ENCODE peak calls at places on chromosomes 7 and 10, in nine cellular contexts. One of them, this sample, is unnamed.

GRCh38 chr7:45181286-45181960 is 23.8 kb downstream of the RAMP3 start:
- DNase-seq in activated T-helper 2 cell treated with anti-CD3 and anti-CD28 coated beads, Interferon-gamma antibody, Interleukin-2, Interleukin-4, amounts not matched to agents 10 μg/mL and 5 μg/mL and 100 μg/mL, durations not matched to agents 14 hours and 24 hours and 36 hours: no peak
- DNase-seq in activated naive CD8-positive, alpha-beta T cell treated with anti-CD3 and anti-CD28 coated beads, Interleukin-2, amount 10 ng/mL, durations not matched to agents 7 days and 5 days: no peak
- DNase-seq in C1 segment of cervical spinal cord: no peak
- DNase-seq in NCI-H1105 treated with DMSO at 0.1 percent for 48 hours: no peak
- DNase-seq in T-helper 9 cell: no peak
- DNase-seq in HEK293T: no peak
- DNase-seq in sigmoid colon: peak; percentile 28
- DNase-seq in MM.1S: no peak
- DNase-seq in this sample: no peak

GRCh38 chr7:19146699-19147098 is 1.5 kb upstream of the FERD3L start:
- DNase-seq in MM.1S: peak; percentile 30
- DNase-seq in NCI-H1105 treated with DMSO at 0.1 percent for 48 hours: no peak
- DNase-seq in activated T-helper 2 cell treated with anti-CD3 and anti-CD28 coated beads, Interferon-gamma antibody, Interleukin-2, Interleukin-4, amounts not matched to agents 10 μg/mL and 5 μg/mL and 100 μg/mL, durations not matched to agents 14 hours and 24 hours and 36 hours: no peak
- DNase-seq in T-helper 9 cell: no peak
- DNase-seq in HEK293T: peak; percentile 11
- DNase-seq in C1 segment of cervical spinal cord: no peak
- DNase-seq in activated naive CD8-positive, alpha-beta T cell treated with anti-CD3 and anti-CD28 coated beads, Interleukin-2, amount 10 ng/mL, durations not matched to agents 7 days and 5 days: no peak
- DNase-seq in sigmoid colon: no peak
- DNase-seq in this sample: no peak

GRCh38 chr10:129769381-129770116 is 194.5 kb downstream of the EBF3 start:
- DNase-seq in activated T-helper 2 cell treated with anti-CD3 and anti-CD28 coated beads, Interferon-gamma antibody, Interleukin-2, Interleukin-4, amounts not matched to agents 10 μg/mL and 5 μg/mL and 100 μg/mL, durations not matched to agents 14 hours and 24 hours and 36 hours: no peak
- DNase-seq in HEK293T: no peak
- DNase-seq in T-helper 9 cell: no peak
- DNase-seq in NCI-H1105 treated with DMSO at 0.1 percent for 48 hours: no peak
- DNase-seq in sigmoid colon: peak; percentile 27
- DNase-seq in activated naive CD8-positive, alpha-beta T cell treated with anti-CD3 and anti-CD28 coated beads, Interleukin-2, amount 10 ng/mL, durations not matched to agents 7 days and 5 days: no peak
- DNase-seq in C1 segment of cervical spinal cord: no peak
- DNase-seq in MM.1S: no peak
- DNase-seq in this sample: no peak

GRCh38 chr10:43077421-43078171 is 727 bp downstream of the RET start:
- DNase-seq in activated naive CD8-positive, alpha-beta T cell treated with anti-CD3 and anti-CD28 coated beads, Interleukin-2, amount 10 ng/mL, durations not matched to agents 7 days and 5 days: no peak
- DNase-seq in HEK293T: peak; percentile 20
- DNase-seq in sigmoid colon: no peak
- DNase-seq in C1 segment of cervical spinal cord: no peak
- DNase-seq in T-helper 9 cell: no peak
- DNase-seq in activated T-helper 2 cell treated with anti-CD3 and anti-CD28 coated beads, Interferon-gamma antibody, Interleukin-2, Interleukin-4, amounts not matched to agents 10 μg/mL and 5 μg/mL and 100 μg/mL, durations not matched to agents 14 hours and 24 hours and 36 hours: no peak
- DNase-seq in MM.1S: no peak
- DNase-seq in NCI-H1105 treated with DMSO at 0.1 percent for 48 hours: no peak
- DNase-seq in this sample: no peak

GRCh38 chr10:7789390-7789789 is 1.4 kb downstream of the ATP5F1C start:
- DNase-seq in sigmoid colon: no peak
- DNase-seq in MM.1S: no peak
- DNase-seq in T-helper 9 cell: no peak
- DNase-seq in HEK293T: no peak
- DNase-seq in activated T-helper 2 cell treated with anti-CD3 and anti-CD28 coated beads, Interferon-gamma antibody, Interleukin-2, Interleukin-4, amounts not matched to agents 10 μg/mL and 5 μg/mL and 100 μg/mL, durations not matched to agents 14 hours and 24 hours and 36 hours: no peak
- DNase-seq in activated naive CD8-positive, alpha-beta T cell treated with anti-CD3 and anti-CD28 coated beads, Interleukin-2, amount 10 ng/mL, durations not matched to agents 7 days and 5 days: no peak
- DNase-seq in NCI-H1105 treated with DMSO at 0.1 percent for 48 hours: peak; percentile 2
- DNase-seq in C1 segment of cervical spinal cord: no peak
- DNase-seq in this sample: no peak

GRCh38 chr10:95504187-95504800 is 56.9 kb downstream of the SORBS1 start:
- DNase-seq in activated T-helper 2 cell treated with anti-CD3 and anti-CD28 coated beads, Interferon-gamma antibody, Interleukin-2, Interleukin-4, amounts not matched to agents 10 μg/mL and 5 μg/mL and 100 μg/mL, durations not matched to agents 14 hours and 24 hours and 36 hours: no peak
- DNase-seq in NCI-H1105 treated with DMSO at 0.1 percent for 48 hours: no peak
- DNase-seq in T-helper 9 cell: no peak
- DNase-seq in sigmoid colon: no peak
- DNase-seq in C1 segment of cervical spinal cord: no peak
- DNase-seq in HEK293T: no peak
- DNase-seq in MM.1S: no peak
- DNase-seq in activated naive CD8-positive, alpha-beta T cell treated with anti-CD3 and anti-CD28 coated beads, Interleukin-2, amount 10 ng/mL, durations not matched to agents 7 days and 5 days: no peak
- DNase-seq in this sample: no peak

GRCh38 chr10:51425431-51425830 is 274.0 kb downstream of the CSTF2T start:
- DNase-seq in T-helper 9 cell: no peak
- DNase-seq in MM.1S: no peak
- DNase-seq in activated naive CD8-positive, alpha-beta T cell treated with anti-CD3 and anti-CD28 coated beads, Interleukin-2, amount 10 ng/mL, durations not matched to agents 7 days and 5 days: no peak
- DNase-seq in NCI-H1105 treated with DMSO at 0.1 percent for 48 hours: no peak
- DNase-seq in HEK293T: no peak
- DNase-seq in C1 segment of cervical spinal cord: no peak
- DNase-seq in sigmoid colon: no peak
- DNase-seq in activated T-helper 2 cell treated with anti-CD3 and anti-CD28 coated beads, Interferon-gamma antibody, Interleukin-2, Interleukin-4, amounts not matched to agents 10 μg/mL and 5 μg/mL and 100 μg/mL, durations not matched to agents 14 hours and 24 hours and 36 hours: no peak
- DNase-seq in this sample: no peak

GRCh38 chr10:127904931-127905622 is 1.8 kb upstream of the PTPRE start:
- DNase-seq in MM.1S: no peak
- DNase-seq in T-helper 9 cell: no peak
- DNase-seq in C1 segment of cervical spinal cord: no peak
- DNase-seq in activated naive CD8-positive, alpha-beta T cell treated with anti-CD3 and anti-CD28 coated beads, Interleukin-2, amount 10 ng/mL, durations not matched to agents 7 days and 5 days: no peak
- DNase-seq in sigmoid colon: peak; percentile 58
- DNase-seq in activated T-helper 2 cell treated with anti-CD3 and anti-CD28 coated beads, Interferon-gamma antibody, Interleukin-2, Interleukin-4, amounts not matched to agents 10 μg/mL and 5 μg/mL and 100 μg/mL, durations not matched to agents 14 hours and 24 hours and 36 hours: no peak
- DNase-seq in HEK293T: no peak
- DNase-seq in NCI-H1105 treated with DMSO at 0.1 percent for 48 hours: no peak
- DNase-seq in this sample: no peak

GRCh38 chr10:100826983-100827818 is 81.8 kb downstream of the PAX2 start:
- DNase-seq in activated T-helper 2 cell treated with anti-CD3 and anti-CD28 coated beads, Interferon-gamma antibody, Interleukin-2, Interleukin-4, amounts not matched to agents 10 μg/mL and 5 μg/mL and 100 μg/mL, durations not matched to agents 14 hours and 24 hours and 36 hours: peak; percentile 16
- DNase-seq in activated naive CD8-positive, alpha-beta T cell treated with anti-CD3 and anti-CD28 coated beads, Interleukin-2, amount 10 ng/mL, durations not matched to agents 7 days and 5 days: peak; percentile 56
- DNase-seq in NCI-H1105 treated with DMSO at 0.1 percent for 48 hours: peak; percentile 21
- DNase-seq in MM.1S: no peak
- DNase-seq in sigmoid colon: peak; percentile 63
- DNase-seq in T-helper 9 cell: peak; percentile 10
- DNase-seq in C1 segment of cervical spinal cord: no peak
- DNase-seq in HEK293T: no peak
- DNase-seq in this sample: no peak

GRCh38 chr10:101323495-101323894 is 30.5 kb upstream of the BTRC start:
- DNase-seq in MM.1S: no peak
- DNase-seq in HEK293T: no peak
- DNase-seq in C1 segment of cervical spinal cord: no peak
- DNase-seq in T-helper 9 cell: no peak
- DNase-seq in activated naive CD8-positive, alpha-beta T cell treated with anti-CD3 and anti-CD28 coated beads, Interleukin-2, amount 10 ng/mL, durations not matched to agents 7 days and 5 days: no peak
- DNase-seq in NCI-H1105 treated with DMSO at 0.1 percent for 48 hours: no peak
- DNase-seq in activated T-helper 2 cell treated with anti-CD3 and anti-CD28 coated beads, Interferon-gamma antibody, Interleukin-2, Interleukin-4, amounts not matched to agents 10 μg/mL and 5 μg/mL and 100 μg/mL, durations not matched to agents 14 hours and 24 hours and 36 hours: no peak
- DNase-seq in sigmoid colon: no peak
- DNase-seq in this sample: no peak

GRCh38 chr10:31149835-31150512 is 118.3 kb upstream of the ZNF438 start:
- DNase-seq in sigmoid colon: no peak
- DNase-seq in T-helper 9 cell: no peak
- DNase-seq in activated T-helper 2 cell treated with anti-CD3 and anti-CD28 coated beads, Interferon-gamma antibody, Interleukin-2, Interleukin-4, amounts not matched to agents 10 μg/mL and 5 μg/mL and 100 μg/mL, durations not matched to agents 14 hours and 24 hours and 36 hours: no peak
- DNase-seq in MM.1S: no peak
- DNase-seq in activated naive CD8-positive, alpha-beta T cell treated with anti-CD3 and anti-CD28 coated beads, Interleukin-2, amount 10 ng/mL, durations not matched to agents 7 days and 5 days: no peak
- DNase-seq in C1 segment of cervical spinal cord: no peak
- DNase-seq in NCI-H1105 treated with DMSO at 0.1 percent for 48 hours: no peak
- DNase-seq in HEK293T: no peak
- DNase-seq in this sample: no peak

GRCh38 chr10:69242037-69242843 is 22.1 kb downstream of the HKDC1 start:
- DNase-seq in HEK293T: no peak
- DNase-seq in NCI-H1105 treated with DMSO at 0.1 percent for 48 hours: no peak
- DNase-seq in activated T-helper 2 cell treated with anti-CD3 and anti-CD28 coated beads, Interferon-gamma antibody, Interleukin-2, Interleukin-4, amounts not matched to agents 10 μg/mL and 5 μg/mL and 100 μg/mL, durations not matched to agents 14 hours and 24 hours and 36 hours: no peak
- DNase-seq in MM.1S: no peak
- DNase-seq in activated naive CD8-positive, alpha-beta T cell treated with anti-CD3 and anti-CD28 coated beads, Interleukin-2, amount 10 ng/mL, durations not matched to agents 7 days and 5 days: no peak
- DNase-seq in C1 segment of cervical spinal cord: no peak
- DNase-seq in sigmoid colon: no peak
- DNase-seq in T-helper 9 cell: no peak
- DNase-seq in this sample: no peak

GRCh38 chr10:93911865-93912264 is 18.1 kb downstream of the SLC35G1 start:
- DNase-seq in C1 segment of cervical spinal cord: no peak
- DNase-seq in MM.1S: no peak
- DNase-seq in activated naive CD8-positive, alpha-beta T cell treated with anti-CD3 and anti-CD28 coated beads, Interleukin-2, amount 10 ng/mL, durations not matched to agents 7 days and 5 days: no peak
- DNase-seq in activated T-helper 2 cell treated with anti-CD3 and anti-CD28 coated beads, Interferon-gamma antibody, Interleukin-2, Interleukin-4, amounts not matched to agents 10 μg/mL and 5 μg/mL and 100 μg/mL, durations not matched to agents 14 hours and 24 hours and 36 hours: no peak
- DNase-seq in sigmoid colon: no peak
- DNase-seq in HEK293T: no peak
- DNase-seq in T-helper 9 cell: no peak
- DNase-seq in NCI-H1105 treated with DMSO at 0.1 percent for 48 hours: no peak
- DNase-seq in this sample: no peak

GRCh38 chr7:28036748-28037147 is 143.8 kb downstream of the JAZF1 start:
- DNase-seq in HEK293T: no peak
- DNase-seq in C1 segment of cervical spinal cord: no peak
- DNase-seq in activated T-helper 2 cell treated with anti-CD3 and anti-CD28 coated beads, Interferon-gamma antibody, Interleukin-2, Interleukin-4, amounts not matched to agents 10 μg/mL and 5 μg/mL and 100 μg/mL, durations not matched to agents 14 hours and 24 hours and 36 hours: no peak
- DNase-seq in MM.1S: no peak
- DNase-seq in NCI-H1105 treated with DMSO at 0.1 percent for 48 hours: no peak
- DNase-seq in activated naive CD8-positive, alpha-beta T cell treated with anti-CD3 and anti-CD28 coated beads, Interleukin-2, amount 10 ng/mL, durations not matched to agents 7 days and 5 days: no peak
- DNase-seq in T-helper 9 cell: no peak
- DNase-seq in sigmoid colon: no peak
- DNase-seq in this sample: no peak